ENCODE peak calls at places on chromosomes 5 and 9, in seven cellular contexts. Y is right lobe of liver, T is HFF-Myc, G is HFFc6, A is SK-N-SH, U is Calu3, R is right atrium auricular region. E is an unnamed sample.

GRCh38 chr9:133950206-133950915 is 41.8 kb downstream of the VAV2 start:
- DNase-seq in T (peak), U (no peak), Y (peak), G (no peak), A (no peak), R (no peak), E (peak)

GRCh38 chr5:150645070-150645700 is 4.7 kb downstream of the SYNPO start:
- DNase-seq in Y (peak), R (peak), G (peak), T (no peak), A (peak), U (no peak), E (peak)

GRCh38 chr9:112029921-112030444 is 133.4 kb downstream of the UGCG start:
- DNase-seq in A (no peak), U (peak), T (peak), Y (no peak), G (peak), R (no peak), E (no peak)

GRCh38 chr5:131776451-131776850 is 20.4 kb downstream of the FNIP1 start:
- DNase-seq in G (no peak), R (no peak), T (no peak), U (no peak), Y (no peak), A (no peak), E (no peak)

GRCh38 chr5:75545131-75545530 is 33.4 kb downstream of the POLK start:
- DNase-seq in T (no peak), Y (no peak), R (no peak), G (no peak), A (no peak), U (no peak), E (no peak)

GRCh38 chr5:95562282-95562681 is 7.4 kb downstream of the ARSK start:
- DNase-seq in U (no peak), A (no peak), G (no peak), Y (no peak), R (no peak), T (no peak), E (no peak)

GRCh38 chr9:18921677-18922076 is 111.3 kb downstream of the SAXO1 start:
- DNase-seq in Y (no peak), U (no peak), G (no peak), T (no peak), A (no peak), R (no peak), E (no peak)

GRCh38 chr5:78763659-78764189 is 115.2 kb upstream of the LHFPL2 start:
- DNase-seq in T (no peak), R (no peak), U (no peak), A (no peak), G (no peak), Y (no peak), E (no peak)

GRCh38 chr5:80190960-80191359 is 64.9 kb downstream of the SERINC5 start:
- DNase-seq in U (no peak), T (no peak), Y (no peak), A (no peak), R (no peak), G (no peak), E (no peak)

GRCh38 chr5:126104951-126105350 is 318.3 kb upstream of the GRAMD2B start:
- DNase-seq in R (no peak), Y (no peak), G (no peak), A (no peak), U (no peak), T (no peak), E (no peak)

GRCh38 chr9:125472926-125473701 is 211.5 kb downstream of the GAPVD1 start:
- DNase-seq in R (no peak), A (peak), T (no peak), G (peak), U (no peak), Y (no peak), E (no peak)

GRCh38 chr9:132412089-132412488 is 2.1 kb downstream of the CFAP77 start:
- DNase-seq in Y (no peak), U (peak), R (no peak), A (peak), T (no peak), G (peak), E (peak)

GRCh38 chr5:77239126-77239741 is 28.8 kb downstream of the PDE8B start:
- DNase-seq in G (peak), U (peak), T (no peak), Y (no peak), R (no peak), A (peak), E (no peak)

GRCh38 chr9:89638897-89639296 is 34.1 kb downstream of the GADD45G start:
- DNase-seq in T (no peak), U (no peak), Y (no peak), R (no peak), A (no peak), G (no peak), E (peak)

GRCh38 chr5:138230981-138231589 is 18.0 kb upstream of the CDC23 start:
- DNase-seq in R (no peak), Y (no peak), A (no peak), U (peak), G (peak), T (no peak), E (peak)

GRCh38 chr5:83321656-83322055 is 149.9 kb upstream of the VCAN start:
- DNase-seq in Y (no peak), R (no peak), G (peak), A (no peak), T (peak), U (no peak), E (no peak)

GRCh38 chr9:100700689-100701318 is 122.9 kb downstream of the CAVIN4 start:
- DNase-seq in A (peak), G (no peak), Y (peak), R (no peak), T (no peak), U (peak), E (no peak)

GRCh38 chr5:146098047-146098446 is 7.3 kb downstream of the PLAC8L1 start:
- DNase-seq in R (no peak), U (no peak), Y (no peak), A (no peak), G (no peak), T (no peak), E (no peak)

GRCh38 chr9:126500600-126501382 is 112.9 kb upstream of the LMX1B start:
- DNase-seq in T (peak), R (peak), U (peak), A (peak), G (peak), Y (peak), E (peak)

GRCh38 chr5:169701910-169702451 is 64.9 kb downstream of the DOCK2 start:
- DNase-seq in G (peak), T (no peak), R (no peak), U (no peak), A (peak), Y (no peak), E (no peak)

GRCh38 chr9:78521680-78522079 is 224.8 kb downstream of the PSAT1 start:
- DNase-seq in A (no peak), G (no peak), U (no peak), Y (no peak), T (no peak), R (no peak), E (no peak)

GRCh38 chr9:137156567-137157375 is 13.1 kb downstream of the LRRC26 start:
- DNase-seq in R (no peak), G (no peak), Y (no peak), U (no peak), A (peak), T (no peak), E (peak)

GRCh38 chr9:13485068-13485596 is 205.6 kb upstream of the MPDZ start:
- DNase-seq in R (peak), T (no peak), A (no peak), Y (no peak), U (no peak), G (no peak), E (no peak)

GRCh38 chr5:79922626-79923025 is 68.4 kb downstream of the MTX3 start:
- DNase-seq in A (no peak), R (no peak), U (no peak), Y (no peak), G (no peak), T (no peak), E (no peak)

GRCh38 chr5:12392246-12392645 is 488.0 kb upstream of the CTNND2 start:
- DNase-seq in U (no peak), G (no peak), A (no peak), R (no peak), T (no peak), Y (no peak), E (no peak)

GRCh38 chr9:684950-685340 is 156.6 kb upstream of the DMRT1 start:
- DNase-seq in Y (no peak), G (peak), U (no peak), R (no peak), T (peak), A (no peak), E (no peak)

GRCh38 chr9:70439991-70440706 is 25.7 kb upstream of the KLF9 start:
- DNase-seq in G (no peak), R (no peak), A (no peak), Y (no peak), U (no peak), T (no peak), E (no peak)

GRCh38 chr5:161530700-161531099 is 15.8 kb downstream of the GABRB2 start:
- DNase-seq in T (no peak), G (no peak), A (no peak), U (no peak), Y (no peak), R (no peak), E (no peak)

GRCh38 chr9:89277043-89277442 is 34.0 kb upstream of the CKS2 start:
- DNase-seq in A (no peak), T (no peak), R (no peak), Y (no peak), G (no peak), U (no peak), E (no peak)

GRCh38 chr5:164065266-164065665 is 559.8 kb downstream of the MAT2B start:
- DNase-seq in G (no peak), A (no peak), Y (no peak), U (no peak), R (no peak), T (no peak), E (no peak)

GRCh38 chr5:168712280-168712924 is 133.2 kb upstream of the PANK3 start:
- DNase-seq in Y (no peak), U (peak), G (peak), R (peak), T (peak), A (no peak), E (no peak)

GRCh38 chr5:177402271-177403043 is 2.0 kb upstream of the PFN3 start:
- DNase-seq in R (no peak), Y (no peak), T (no peak), U (peak), A (peak), G (peak), E (peak)

GRCh38 chr5:133926960-133927615 is 41.3 kb downstream of the C5orf15 start:
- DNase-seq in Y (no peak), R (no peak), U (peak), A (peak), G (no peak), T (peak), E (no peak)

GRCh38 chr5:132667761-132668705 is 5.8 kb upstream of the IL4 start:
- DNase-seq in T (no peak), G (no peak), U (no peak), A (no peak), R (no peak), Y (no peak), E (no peak)

GRCh38 chr5:155529366-155529765 is 515.8 kb downstream of the KIF4B start:
- DNase-seq in T (no peak), R (no peak), G (no peak), A (peak), U (no peak), Y (no peak), E (no peak)

GRCh38 chr9:80117031-80117430 is 545.3 kb downstream of the TLE4 start:
- DNase-seq in T (no peak), G (no peak), A (no peak), Y (no peak), R (no peak), U (no peak), E (no peak)

GRCh38 chr5:95572016-95572415 is 17.1 kb downstream of the ARSK start:
- DNase-seq in Y (no peak), R (no peak), A (no peak), U (no peak), G (no peak), T (no peak), E (no peak)

GRCh38 chr5:74311961-74312360 is 328.6 kb downstream of the ENC1 start:
- DNase-seq in R (no peak), G (no peak), T (no peak), U (no peak), A (no peak), Y (no peak), E (no peak)

GRCh38 chr9:95757026-95757425 is 118.5 kb upstream of the ERCC6L2 start:
- DNase-seq in G (peak), R (no peak), T (no peak), U (no peak), Y (no peak), A (no peak), E (no peak)

GRCh38 chr5:97726106-97726505 is 543.1 kb upstream of the RIOK2 start:
- DNase-seq in R (no peak), T (no peak), U (no peak), A (no peak), G (peak), Y (no peak), E (no peak)
- TF ChIP-seq CTCF in R (no peak), T (no peak), U (no peak), A (peak), G (peak), Y (no peak), E (peak)

GRCh38 chr5:137054335-137054734 is 444.8 kb downstream of the SPOCK1 start:
- DNase-seq in T (no peak), U (no peak), R (no peak), A (no peak), Y (no peak), G (no peak), E (no peak)

GRCh38 chr5:137056676-137057075 is 442.4 kb downstream of the SPOCK1 start:
- DNase-seq in Y (no peak), R (no peak), T (no peak), U (no peak), A (no peak), G (no peak), E (no peak)

GRCh38 chr5:137055271-137055872 is 443.8 kb downstream of the SPOCK1 start:
- DNase-seq in G (no peak), U (no peak), T (no peak), R (no peak), Y (no peak), A (no peak), E (no peak)

GRCh38 chr5:137054792-137055191 is 444.3 kb downstream of the SPOCK1 start:
- DNase-seq in Y (no peak), U (no peak), T (no peak), R (no peak), A (no peak), G (no peak), E (no peak)

DNA sequence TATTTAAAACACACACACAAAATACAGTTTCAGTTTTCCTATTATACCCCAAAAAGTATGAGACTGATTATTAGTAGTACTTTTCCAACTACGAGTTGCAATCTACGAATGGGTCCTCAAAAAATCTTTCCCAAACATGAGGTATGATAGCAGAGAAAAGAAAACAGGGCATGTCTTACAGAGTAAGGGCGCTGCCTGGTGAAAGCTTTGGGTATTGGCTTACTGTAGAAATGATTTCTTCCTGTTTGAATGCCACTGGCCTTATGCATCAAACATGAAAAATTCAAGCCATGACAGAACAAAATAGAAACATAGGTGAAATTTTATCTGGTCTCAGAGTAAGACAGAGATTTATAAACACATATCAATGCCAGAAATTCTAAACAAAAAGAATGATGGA is 448.0 kb downstream of the SPOCK1 start:
- DNase-seq in A (no peak), U (peak), R (no peak), G (peak), T (no peak), Y (no peak), E (no peak)
- TF ChIP-seq CTCF in A (peak), U (peak), R (peak), G (peak), T (no peak), Y (no peak), E (no peak)

GRCh38 chr9:94142353-94142752 is 58.1 kb downstream of the PTPDC1 start:
- DNase-seq in G (no peak), T (no peak), U (no peak), Y (no peak), R (no peak), A (no peak), E (no peak)
- TF ChIP-seq CTCF in G (no peak), T (no peak), U (no peak), Y (no peak), R (no peak), A (no peak), E (no peak)

GRCh38 chr9:93036887-93037475 is 21.5 kb upstream of the SUSD3 start:
- DNase-seq in G (no peak), R (no peak), Y (no peak), U (no peak), T (no peak), A (no peak), E (no peak)
- TF ChIP-seq CTCF in G (peak), R (no peak), Y (no peak), U (no peak), T (no peak), A (no peak), E (peak)

GRCh38 chr5:41636605-41637004 is 126.2 kb upstream of the PLCXD3 start:
- DNase-seq in R (no peak), G (peak), T (no peak), A (peak), Y (no peak), U (peak), E (peak)

GRCh38 chr5:41641621-41642020 is 131.2 kb upstream of the PLCXD3 start:
- DNase-seq in G (peak), U (no peak), A (no peak), Y (no peak), T (no peak), R (no peak), E (no peak)

GRCh38 chr5:41637424-41637823 is 127.0 kb upstream of the PLCXD3 start:
- DNase-seq in R (no peak), T (no peak), A (no peak), G (no peak), U (no peak), Y (peak), E (no peak)

GRCh38 chr5:41638685-41639084 is 128.3 kb upstream of the PLCXD3 start:
- DNase-seq in T (no peak), U (no peak), R (no peak), A (no peak), Y (no peak), G (no peak), E (no peak)

GRCh38 chr5:41637869-41638268 is 127.5 kb upstream of the PLCXD3 start:
- DNase-seq in R (no peak), G (no peak), T (no peak), U (no peak), A (no peak), Y (no peak), E (no peak)
- TF ChIP-seq CTCF in R (no peak), G (peak), T (peak), U (no peak), A (no peak), Y (peak), E (peak)

GRCh38 chr9:114504341-114505186 is 709 bp downstream of the WHRN start:
- DNase-seq in G (no peak), R (no peak), Y (peak), T (no peak), U (peak), A (peak), E (peak)
- TF ChIP-seq CTCF in G (peak), R (peak), Y (no peak), T (peak), U (no peak), A (peak), E (peak)

GRCh38 chr5:55603947-55604346 is 69.2 kb upstream of the PLPP1 start:
- DNase-seq in A (no peak), U (no peak), Y (no peak), G (peak), R (peak), T (no peak), E (no peak)

GRCh38 chr5:55599148-55600050 is 64.6 kb upstream of the PLPP1 start:
- DNase-seq in U (no peak), Y (no peak), T (no peak), R (peak), G (no peak), A (no peak), E (no peak)

GRCh38 chr5:55600536-55601208 is 65.9 kb upstream of the PLPP1 start:
- DNase-seq in U (no peak), A (peak), R (peak), T (peak), G (peak), Y (no peak), E (no peak)

GRCh38 chr5:55600086-55600485 is 65.3 kb upstream of the PLPP1 start:
- DNase-seq in G (no peak), U (no peak), Y (no peak), A (no peak), T (no peak), R (peak), E (no peak)

DNA sequence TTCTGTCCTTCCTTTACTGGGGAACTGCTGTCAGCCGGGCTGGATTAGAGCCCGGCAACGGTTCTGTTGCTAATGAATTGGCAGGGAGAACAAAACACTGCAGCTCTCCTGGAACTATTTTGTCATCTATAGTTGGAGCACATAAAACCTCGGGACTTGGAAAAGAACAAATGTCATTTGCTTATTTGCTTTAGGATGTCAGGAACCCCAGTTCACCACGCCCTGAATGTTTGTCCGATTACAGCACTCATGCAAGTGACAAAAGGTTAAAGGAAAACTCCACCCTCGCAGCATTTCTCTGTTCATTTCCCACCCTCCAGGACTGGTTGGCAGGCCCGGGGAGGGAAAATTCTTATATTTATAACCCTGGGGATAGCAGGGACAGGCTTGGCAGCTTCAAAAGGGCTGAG is 66.5 kb upstream of the PLPP1 start:
- DNase-seq in A (no peak), Y (peak), G (peak), R (peak), T (peak), U (peak), E (no peak)
- TF ChIP-seq CTCF in A (no peak), Y (no peak), G (no peak), R (no peak), T (no peak), U (no peak), E (no peak)

E was measured in glutamatergic neuron.